ENCODE peak calls at places on chromosomes 16 and 17, in nine cellular contexts. I is stomach, E is adrenal gland, C is uterus, U is ovary, F is IMR-90, V is breast epithelium, S is suprapubic skin, R is A549. G is an unnamed sample.

GRCh38 chr17:64107517-64108235 is 22.3 kb downstream of the ERN1 start:
- DNase-seq in C (no peak), U (no peak), R (no peak), E (no peak), V (no peak), I (no peak), F (no peak), S (no peak), G (no peak)

GRCh38 chr17:3919123-3919624 is 2.9 kb upstream of the P2RX1 start:
- DNase-seq in I (no peak), S (no peak), V (no peak), U (no peak), E (no peak), C (no peak), R (no peak), F (no peak), G (no peak)

GRCh38 chr16:78642621-78643285 is 543.3 kb downstream of the WWOX start:
- DNase-seq in R (no peak), I (no peak), U (no peak), C (no peak), S (no peak), E (no peak), F (no peak), V (no peak), G (no peak)

GRCh38 chr16:86524029-86524428 is 13.7 kb downstream of the FOXF1 start:
- DNase-seq in C (no peak), E (no peak), V (no peak), U (no peak), F (no peak), S (no peak), R (no peak), I (no peak), G (no peak)

GRCh38 chr17:77499699-77500435 is 359.1 kb downstream of the SEC14L1 start:
- DNase-seq in E (no peak), R (no peak), I (no peak), S (peak), F (no peak), V (no peak), U (no peak), C (peak), G (no peak)

GRCh38 chr16:31476305-31477219 is 4.6 kb downstream of the TGFB1I1 start:
- DNase-seq in F (no peak), C (peak), S (peak), I (peak), V (no peak), R (no peak), E (peak), U (no peak), G (peak)

GRCh38 chr16:12182202-12182601 is 205.7 kb downstream of the SNX29 start:
- DNase-seq in R (no peak), V (no peak), U (no peak), I (no peak), C (no peak), F (no peak), S (no peak), E (no peak), G (no peak)

GRCh38 chr16:2159052-2159838 is 3.7 kb downstream of the TRAF7 start:
- DNase-seq in C (peak), F (peak), S (no peak), I (peak), R (peak), V (no peak), U (no peak), E (no peak), G (peak)

GRCh38 chr16:30458561-30459394 is 13.1 kb upstream of the SEPHS2 start:
- DNase-seq in E (peak), S (no peak), C (no peak), F (no peak), R (no peak), U (no peak), V (no peak), I (peak), G (no peak)

GRCh38 chr16:54856871-54857270 is 73.8 kb upstream of the IRX5 start:
- DNase-seq in R (no peak), F (no peak), E (no peak), S (no peak), U (no peak), C (no peak), I (no peak), V (no peak), G (no peak)

GRCh38 chr16:20763461-20764232 is at the start of gene ACSM3:
- DNase-seq in U (peak), I (peak), S (no peak), E (peak), V (peak), C (peak), F (peak), R (peak), G (peak)

GRCh38 chr17:1627987-1628855 is at the start of gene SLC43A2:
- DNase-seq in S (no peak), F (peak), I (peak), R (peak), C (peak), V (peak), E (peak), U (peak), G (peak)

GRCh38 chr16:73268311-73268997 is 220.5 kb upstream of the ZFHX3 start:
- DNase-seq in R (peak), C (peak), F (peak), I (no peak), S (no peak), E (no peak), V (no peak), U (no peak), G (no peak)

GRCh38 chr17:42387663-42388380 is 420 bp downstream of the STAT3 start:
- DNase-seq in E (peak), I (peak), R (no peak), F (no peak), C (peak), V (peak), S (peak), U (peak), G (no peak)

GRCh38 chr17:37461668-37462067 is 28.0 kb upstream of the DUSP14 start:
- DNase-seq in F (peak), U (no peak), C (no peak), V (no peak), I (no peak), E (no peak), S (no peak), R (no peak), G (no peak)

GRCh38 chr16:3044708-3045107 is 1.7 kb upstream of the MMP25 start:
- DNase-seq in F (no peak), C (no peak), V (no peak), I (no peak), U (no peak), S (no peak), E (no peak), R (no peak), G (no peak)

GRCh38 chr16:22216191-22216831 is 10.2 kb downstream of the EEF2K start:
- DNase-seq in I (no peak), E (peak), C (no peak), R (no peak), S (no peak), U (no peak), V (no peak), F (peak), G (no peak)

GRCh38 chr16:49632111-49632797 is 223.7 kb downstream of the ZNF423 start:
- DNase-seq in E (no peak), S (no peak), U (no peak), I (no peak), R (no peak), C (no peak), V (no peak), F (no peak), G (no peak)

GRCh38 chr17:55320594-55321506 is 56.1 kb downstream of the HLF start:
- DNase-seq in V (peak), R (no peak), U (no peak), I (peak), C (no peak), F (no peak), E (no peak), S (no peak), G (no peak)

GRCh38 chr16:22970191-22970845 is 156.4 kb downstream of the HS3ST2 start:
- DNase-seq in C (no peak), U (no peak), S (no peak), E (no peak), V (no peak), F (no peak), I (no peak), R (no peak), G (no peak)

GRCh38 chr16:78251115-78251514 is 151.7 kb downstream of the WWOX start:
- DNase-seq in U (no peak), S (no peak), F (no peak), C (no peak), R (no peak), E (no peak), I (no peak), V (no peak), G (no peak)

GRCh38 chr16:1538804-1539520 is 5.5 kb downstream of the TMEM204 start:
- DNase-seq in U (no peak), E (no peak), S (no peak), V (no peak), R (peak), F (no peak), C (no peak), I (no peak), G (no peak)

GRCh38 chr17:80619535-80620235 is 75.0 kb downstream of the RPTOR start:
- DNase-seq in U (no peak), S (no peak), V (no peak), I (no peak), R (peak), E (no peak), F (peak), C (no peak), G (no peak)

GRCh38 chr16:29962344-29962994 is 590 bp downstream of the TMEM219 start:
- DNase-seq in V (no peak), S (no peak), E (peak), I (peak), R (peak), C (no peak), F (peak), U (no peak), G (peak)

GRCh38 chr16:72501739-72502653 is 330.0 kb upstream of the PMFBP1 start:
- DNase-seq in C (no peak), I (peak), V (no peak), U (peak), F (peak), S (no peak), R (peak), E (peak), G (peak)

GRCh38 chr16:73047536-73048291 is at the start of gene ZFHX3:
- DNase-seq in V (peak), U (peak), I (peak), F (peak), S (peak), R (peak), C (peak), E (peak), G (peak)

GRCh38 chr17:43578699-43579569 is 32.8 kb upstream of the ETV4 start:
- DNase-seq in U (no peak), V (no peak), C (no peak), F (peak), S (no peak), E (peak), R (no peak), I (no peak), G (no peak)

GRCh38 chr17:28684963-28685362 is 23.0 kb downstream of the SUPT6H start:
- DNase-seq in S (peak), I (no peak), R (peak), C (peak), V (no peak), U (peak), E (peak), F (peak), G (peak)

GRCh38 chr17:915416-916201 is 64.0 kb downstream of the NXN start:
- DNase-seq in R (no peak), V (peak), C (peak), E (peak), I (no peak), S (no peak), U (no peak), F (no peak), G (no peak)

GRCh38 chr17:61393550-61393903 is 6.1 kb upstream of the TBX2 start:
- DNase-seq in F (peak), E (no peak), C (no peak), U (no peak), S (no peak), V (no peak), R (peak), I (no peak), G (no peak)

GRCh38 chr16:788399-789126 is at the start of gene CHTF18:
- DNase-seq in S (peak), U (peak), C (peak), I (peak), E (peak), R (peak), V (peak), F (peak), G (peak)

GRCh38 chr17:50550661-50551432 is 3.9 kb downstream of the SPATA20 start:
- DNase-seq in F (peak), V (peak), U (peak), C (peak), E (peak), I (peak), S (no peak), R (peak), G (peak)

DNA sequence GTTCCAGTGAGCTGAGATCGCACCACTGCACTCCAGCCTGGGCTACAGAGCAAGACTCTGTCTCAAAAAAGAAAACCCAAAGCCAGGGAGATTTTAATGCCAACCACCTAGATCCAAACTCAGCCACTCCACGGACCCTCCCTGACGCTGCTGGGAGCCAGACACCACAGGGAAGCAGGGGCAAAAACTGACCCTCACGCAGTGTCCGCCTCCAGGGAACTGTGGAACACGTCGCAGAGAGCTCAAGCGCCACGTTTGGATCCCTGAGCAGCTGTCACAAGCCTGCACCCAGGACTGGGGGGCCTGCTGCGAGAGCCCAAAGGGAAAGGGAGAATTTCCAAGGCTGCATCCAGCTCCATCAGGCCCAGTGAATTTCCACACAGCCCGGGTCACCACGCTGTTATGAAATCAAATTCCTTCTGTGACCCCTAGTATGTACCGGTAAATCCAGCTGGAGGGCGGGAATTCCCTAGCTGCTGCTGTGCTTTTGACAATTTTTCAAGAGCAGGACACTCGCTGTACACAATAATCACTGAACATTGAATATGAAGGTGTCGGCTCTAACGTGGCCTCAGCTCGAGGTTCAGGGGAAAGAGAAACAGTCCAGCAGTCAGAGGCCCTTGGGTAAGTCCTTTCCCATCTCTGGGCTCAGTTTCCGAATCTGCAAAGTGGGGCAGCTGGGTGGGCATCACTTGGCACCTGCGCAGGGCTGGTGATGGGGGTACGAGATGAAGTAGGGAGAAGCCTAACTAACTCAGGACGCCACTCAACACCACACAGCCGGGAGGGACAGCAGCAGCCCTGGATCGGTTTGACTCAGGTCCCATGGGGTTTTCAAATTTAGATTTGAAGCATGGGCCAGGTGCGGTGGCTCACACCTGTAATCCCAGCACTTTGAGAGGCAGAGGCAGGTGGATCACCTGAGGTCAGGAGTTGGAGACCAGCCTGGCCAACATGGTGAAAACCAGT is 8.6 kb downstream of the CARHSP1 start:
- DNase-seq in I (peak), E (peak), C (peak), S (no peak), U (peak), V (peak), R (no peak), F (peak), G (peak)
- TF ChIP-seq POLR2A in I (no peak), E (peak), C (no peak), S (no peak), U (no peak), V (no peak), R (no peak), F (no peak), G (no peak)

GRCh38 chr16:84355149-84355548 is 13.2 kb upstream of the ATP2C2 start:
- DNase-seq in S (no peak), V (no peak), R (no peak), I (no peak), U (no peak), C (no peak), F (no peak), E (no peak), G (no peak)
- H3K27ac ChIP-seq in S (no peak), V (no peak), R (no peak), I (no peak), U (no peak), C (no peak), F (no peak), E (no peak), G (no peak)

DNA sequence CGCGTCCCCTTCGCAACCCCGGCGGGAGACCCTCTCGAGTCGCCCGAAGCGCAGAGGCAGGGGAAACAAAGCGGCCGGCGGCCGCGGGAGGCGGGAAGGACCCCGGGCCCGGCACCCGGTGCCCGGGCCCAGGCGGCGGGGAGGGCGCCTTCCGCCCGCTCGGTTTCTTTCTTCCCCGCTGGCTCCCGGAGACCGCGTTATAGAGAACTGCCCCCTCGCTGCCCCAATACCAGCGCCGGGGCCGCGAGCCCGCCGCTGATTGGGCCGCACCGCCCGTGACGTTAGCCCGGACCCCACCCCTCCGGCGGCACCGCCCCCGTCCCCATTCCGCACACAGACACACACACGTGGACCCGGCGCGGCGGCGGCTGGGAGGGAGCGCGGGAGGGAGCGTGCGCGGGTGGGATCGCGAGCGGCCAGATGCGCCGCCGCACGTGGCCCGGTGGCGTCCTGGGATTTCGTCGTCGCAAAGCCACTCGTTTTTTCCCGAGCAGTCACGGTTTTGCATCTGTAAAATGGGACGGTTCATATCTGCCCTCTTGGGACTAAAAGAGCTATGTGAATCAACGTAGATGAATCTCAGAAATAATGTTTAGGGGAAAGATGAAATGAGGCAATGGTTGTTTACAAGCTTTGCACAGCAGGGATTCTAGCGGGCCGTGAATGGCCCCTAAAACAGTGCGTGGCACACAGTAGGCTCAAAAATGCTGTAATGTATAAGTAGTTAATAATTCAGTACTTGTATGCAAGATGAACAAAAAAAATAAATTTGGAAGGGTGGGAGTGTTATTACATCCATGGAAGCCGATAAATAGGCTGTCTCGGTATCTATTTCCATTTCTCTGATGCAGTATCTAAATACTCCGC is at the start of gene EPOP:
- DNase-seq in C (peak), U (peak), S (peak), I (peak), E (peak), V (peak), F (peak), R (peak), G (peak)
- TF ChIP-seq POLR2A in C (peak), U (no peak), S (peak), I (no peak), E (peak), V (no peak), F (peak), R (peak), G (no peak)

GRCh38 chr16:69563605-69564580 is 1.9 kb upstream of the NFAT5 start:
- DNase-seq in U (no peak), F (peak), R (peak), S (no peak), I (no peak), V (no peak), C (no peak), E (no peak), G (no peak)
- H3K27ac ChIP-seq in U (no peak), F (peak), R (peak), S (peak), I (no peak), V (peak), C (peak), E (no peak), G (peak)

GRCh38 chr17:57853695-57854094 is 3.9 kb upstream of the MRPS23 start:
- DNase-seq in I (peak), F (no peak), C (peak), V (peak), S (no peak), U (no peak), R (no peak), E (peak), G (peak)
- TF ChIP-seq POLR2A in I (no peak), F (no peak), C (no peak), V (no peak), S (no peak), U (no peak), R (no peak), E (peak), G (no peak)

GRCh38 chr16:75996491-75996890 is 270.2 kb upstream of the CPHXL start:
- DNase-seq in E (no peak), F (no peak), U (no peak), I (no peak), S (no peak), V (no peak), C (no peak), R (no peak), G (no peak)

GRCh38 chr16:75997606-75998005 is 271.3 kb upstream of the CPHXL start:
- DNase-seq in E (no peak), R (no peak), U (no peak), S (no peak), I (no peak), C (no peak), F (no peak), V (no peak), G (no peak)
- H3K27ac ChIP-seq in E (no peak), R (no peak), U (no peak), S (no peak), I (no peak), C (no peak), F (no peak), V (no peak), G (no peak)

DNA sequence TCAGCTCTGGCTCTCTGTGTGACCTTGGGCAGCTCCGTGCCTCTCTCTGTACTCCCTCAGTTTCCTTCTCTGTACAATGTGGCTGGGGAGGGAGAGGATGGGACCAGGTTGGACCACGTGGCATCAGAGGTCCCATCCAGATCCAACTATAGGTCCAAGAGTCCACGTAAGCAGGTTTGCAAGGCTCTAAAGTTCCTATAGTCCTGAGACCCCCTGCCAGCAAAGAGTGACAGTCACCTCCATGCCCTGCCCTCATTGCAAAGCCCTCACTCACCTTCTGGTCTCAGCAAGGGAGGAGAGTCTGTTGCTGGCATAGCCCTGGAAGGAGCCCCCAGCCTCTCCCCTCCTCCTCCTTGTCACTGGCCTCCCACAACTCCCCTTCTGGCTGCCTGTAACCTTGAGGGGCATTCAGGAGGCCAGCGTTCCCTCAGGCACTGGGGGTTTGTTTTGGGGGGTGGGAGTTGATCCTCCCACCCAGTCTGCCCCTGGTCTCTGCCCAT is 6.1 kb upstream of the DRC7 start:
- DNase-seq in F (no peak), U (no peak), C (peak), I (no peak), E (no peak), S (no peak), V (no peak), R (no peak), G (no peak)
- TF ChIP-seq POLR2A in F (no peak), U (no peak), C (no peak), I (no peak), E (no peak), S (no peak), V (no peak), R (no peak), G (no peak)